ENCODE peak calls at places on chromosomes 5 and 9, in four cellular contexts. O is astrocyte, N is astrocyte of the cerebellum, K is neuronal stem cell. Z is an unnamed sample.

GRCh38 chr5:139088024-139088423 is 110.1 kb downstream of the SIL1 start:
- DNase-seq in O (no peak), N (no peak), K (no peak), Z (no peak)

GRCh38 chr5:80688648-80689420 is 34.1 kb upstream of the DHFR start:
- DNase-seq in O (no peak), N (no peak), K (no peak), Z (no peak)

GRCh38 chr5:138900281-138900965 is 25.3 kb upstream of the LRRTM2 start:
- DNase-seq in O (peak), N (peak), K (no peak), Z (no peak)

GRCh38 chr5:105745111-105745510 is 1925.6 kb downstream of the EFNA5 start:
- DNase-seq in O (no peak), N (no peak), K (no peak), Z (no peak)

GRCh38 chr5:96220610-96221390 is 212.2 kb downstream of the PCSK1 start:
- DNase-seq in O (peak), N (no peak), K (no peak), Z (no peak)

GRCh38 chr5:135578305-135578684 is 496 bp downstream of the CXCL14 start:
- DNase-seq in O (no peak), N (no peak), K (no peak), Z (no peak)

GRCh38 chr9:131020388-131020787 is 11.4 kb downstream of the LAMC3 start:
- DNase-seq in O (peak), N (no peak), K (no peak), Z (no peak)

GRCh38 chr5:167573274-167574127 is 717.9 kb upstream of the WWC1 start:
- DNase-seq in O (peak), N (peak), K (peak), Z (peak)

GRCh38 chr5:10507575-10508024 is 56.3 kb upstream of the ANKRD33B start:
- DNase-seq in O (peak), N (no peak), K (no peak), Z (no peak)

GRCh38 chr5:172054611-172055153 is 48.2 kb upstream of the FBXW11 start:
- DNase-seq in O (no peak), N (no peak), K (no peak), Z (no peak)

GRCh38 chr9:25964239-25964638 is 286.0 kb upstream of the TUSC1 start:
- DNase-seq in O (peak), N (peak), K (peak), Z (peak)

GRCh38 chr5:174309131-174309845 is 263.8 kb downstream of the NSG2 start:
- DNase-seq in O (no peak), N (no peak), K (no peak), Z (no peak)

GRCh38 chr5:100691545-100691944 is 156.4 kb downstream of the FAM174A start:
- DNase-seq in O (peak), N (no peak), K (no peak), Z (no peak)

GRCh38 chr9:90907790-90908189 is 106.2 kb downstream of the SYK start:
- DNase-seq in O (no peak), N (no peak), K (no peak), Z (no peak)

GRCh38 chr5:38719916-38720315 is 125.9 kb upstream of the OSMR start:
- DNase-seq in O (peak), N (peak), K (no peak), Z (no peak)

GRCh38 chr5:56060276-56061110 is 65.7 kb upstream of the IL6ST start:
- DNase-seq in O (peak), N (no peak), K (no peak), Z (no peak)

GRCh38 chr9:90697782-90698181 is 55.2 kb upstream of the DIRAS2 start:
- DNase-seq in O (no peak), N (no peak), K (no peak), Z (no peak)

GRCh38 chr5:1930880-1931589 is 48.3 kb upstream of the IRX4 start:
- DNase-seq in O (no peak), N (no peak), K (peak), Z (peak)

GRCh38 chr9:93007529-93008058 is 50.9 kb upstream of the SUSD3 start:
- DNase-seq in O (no peak), N (no peak), K (no peak), Z (no peak)

GRCh38 chr5:107263387-107264003 is 407.2 kb downstream of the EFNA5 start:
- DNase-seq in O (no peak), N (no peak), K (no peak), Z (no peak)
- H3K4me3 ChIP-seq in O (no peak), N (no peak), K (no peak), Z (no peak)

GRCh38 chr9:128558431-128559310 is 6.3 kb downstream of the SPTAN1 start:
- DNase-seq in O (peak), N (peak), K (no peak), Z (peak)
- H3K4me3 ChIP-seq in O (peak), N (peak), K (no peak), Z (no peak)

GRCh38 chr9:69758001-69758730 is 1.6 kb downstream of the PTAR1 start:
- DNase-seq in O (peak), N (peak), K (no peak), Z (peak)

GRCh38 chr9:69759478-69760277 is at the start of gene PTAR1:
- DNase-seq in O (peak), N (peak), K (peak), Z (peak)

GRCh38 chr9:69758981-69759477 is 782 bp downstream of the PTAR1 start:
- DNase-seq in O (peak), N (no peak), K (peak), Z (peak)

GRCh38 chr9:69753830-69754229 is 6.0 kb downstream of the PTAR1 start:
- DNase-seq in O (no peak), N (no peak), K (no peak), Z (peak)

DNA sequence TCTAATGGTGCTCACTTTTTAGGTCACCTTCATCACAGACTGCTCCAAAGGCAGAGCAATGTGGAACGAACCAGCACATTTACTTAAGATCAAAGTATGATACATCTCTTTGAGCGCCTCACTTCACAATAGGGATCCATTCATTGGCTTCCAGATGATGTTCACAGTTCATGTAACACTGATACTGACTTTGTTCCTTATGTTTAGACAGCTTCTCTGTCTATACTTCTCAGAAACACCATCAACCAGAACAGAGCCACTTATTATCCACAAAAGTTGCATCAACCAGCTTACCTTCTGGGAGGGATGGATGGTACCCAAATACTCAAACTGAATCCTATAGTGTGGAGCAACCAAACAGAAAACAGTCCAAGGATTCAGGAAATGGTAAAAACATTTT is 4.6 kb downstream of the PTAR1 start:
- DNase-seq in O (no peak), N (no peak), K (no peak), Z (no peak)
- H3K4me3 ChIP-seq in O (no peak), N (no peak), K (no peak), Z (no peak)

DNA sequence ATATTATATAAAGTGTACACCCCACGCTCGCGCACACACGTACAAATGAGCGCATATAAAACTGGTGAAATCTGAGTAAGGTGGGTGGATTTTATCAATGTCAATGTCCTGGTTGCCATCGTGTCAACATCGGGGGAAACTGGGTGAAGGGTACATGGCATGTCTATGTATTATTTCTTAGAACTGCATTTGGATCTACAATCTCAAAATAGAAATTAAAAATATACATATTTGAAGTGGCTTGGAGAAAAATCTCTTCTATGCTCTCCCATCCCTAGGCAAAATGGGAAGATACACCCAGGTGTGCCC is 763 bp upstream of the WHRN start:
- DNase-seq in O (no peak), N (no peak), K (no peak), Z (no peak)
- H3K4me3 ChIP-seq in O (peak), N (peak), K (peak), Z (peak)

Z was measured in HAP-1.